ENCODE peak calls at places on chromosomes 11 and 22, in nine cellular contexts. I is endodermal cell; P is MG63; G is AG04450; W is CD8-positive, alpha-beta T cell; S is brain microvascular endothelial cell; O is IMR-90; H is gastrocnemius medialis; E is left ventricle myocardium inferior. A is an unnamed sample.

GRCh38 chr22:46813816-46814597 is 51.6 kb downstream of the TBC1D22A start:
- DNase-seq in I (no peak), P (peak; percentile 54), G (no peak), W (no peak), S (peak; percentile 67), O (peak; percentile 61), H (no peak), E (no peak), A (no peak)

GRCh38 chr11:111426615-111427014 is 47.5 kb upstream of the POU2AF1 start:
- DNase-seq in I (peak; percentile 30), P (no peak), G (no peak), W (no peak), S (no peak), O (no peak), H (no peak), E (no peak), A (no peak)

GRCh38 chr11:773830-774229 is 3.5 kb downstream of the GATD1 start:
- DNase-seq in I (no peak), P (no peak), G (no peak), W (no peak), S (no peak), O (no peak), H (no peak), E (no peak), A (no peak)

GRCh38 chr11:19232910-19233503 is 7.7 kb downstream of the E2F8 start:
- DNase-seq in I (no peak), P (peak; percentile 51), G (peak; percentile 48), W (no peak), S (peak; percentile 60), O (peak; percentile 87), H (no peak), E (no peak), A (no peak)

GRCh38 chr22:25987948-25988347 is 181.3 kb upstream of the SEZ6L start:
- DNase-seq in I (no peak), P (no peak), G (no peak), W (no peak), S (no peak), O (no peak), H (no peak), E (no peak), A (peak; percentile 62)

GRCh38 chr22:45828836-45829235 is 148.1 kb downstream of the WNT7B start:
- DNase-seq in I (no peak), P (no peak), G (no peak), W (no peak), S (no peak), O (peak; percentile 13), H (no peak), E (no peak), A (no peak)

GRCh38 chr22:44094751-44095302 is 70.7 kb downstream of the PARVB start:
- DNase-seq in I (no peak), P (no peak), G (no peak), W (no peak), S (no peak), O (no peak), H (no peak), E (no peak), A (no peak)

GRCh38 chr11:4704054-4704789 is at the start of gene MMP26:
- DNase-seq in I (peak; percentile 75), P (no peak), G (no peak), W (no peak), S (no peak), O (no peak), H (no peak), E (no peak), A (no peak)

GRCh38 chr22:20083157-20083890 is 3.3 kb downstream of the DGCR8 start:
- DNase-seq in I (peak; percentile 68), P (no peak), G (no peak), W (no peak), S (no peak), O (no peak), H (no peak), E (no peak), A (no peak)

GRCh38 chr11:101706541-101706940 is 122.7 kb upstream of the TRPC6 start:
- DNase-seq in I (no peak), P (no peak), G (peak; percentile 20), W (no peak), S (peak; percentile 17), O (peak; percentile 83), H (no peak), E (no peak), A (no peak)

GRCh38 chr22:47552541-47553205 is 790.2 kb downstream of the TBC1D22A start:
- DNase-seq in I (no peak), P (no peak), G (no peak), W (peak; percentile 23), S (no peak), O (no peak), H (no peak), E (no peak), A (no peak)

GRCh38 chr11:62599909-62600308 is 1.8 kb downstream of the MTA2 start:
- DNase-seq in I (peak; percentile 50), P (no peak), G (no peak), W (no peak), S (no peak), O (no peak), H (no peak), E (no peak), A (no peak)
- H3K4me3 ChIP-seq in I (peak overlapping the region; percentile 96), P (peak overlapping the region; percentile 91), G (peak overlapping the region; percentile 80), W (peak overlapping the region; percentile 62), S (peak overlapping the region; percentile 93), O (peak overlapping the region; percentile 87), H (peak overlapping the region; percentile 97), E (peak overlapping the region; percentile 80), A (peak overlapping the region; percentile 89)

GRCh38 chr11:121445071-121445768 is 6.9 kb upstream of the SORL1 start:
- DNase-seq in I (no peak), P (no peak), G (no peak), W (no peak), S (no peak), O (no peak), H (no peak), E (no peak), A (no peak)
- H3K4me3 ChIP-seq in I (no peak overlapping the region), P (no peak overlapping the region), G (no peak overlapping the region), W (no peak overlapping the region), S (no peak overlapping the region), O (no peak overlapping the region), H (no peak overlapping the region), E (no peak overlapping the region), A (no peak overlapping the region)

GRCh38 chr11:99069831-99070444 is 49.2 kb downstream of the CNTN5 start:
- DNase-seq in I (peak; percentile 80), P (peak; percentile 56), G (no peak), W (no peak), S (peak; percentile 26), O (no peak), H (no peak), E (no peak), A (no peak)
- H3K4me3 ChIP-seq in I (no peak overlapping the region), P (peak overlapping the region; percentile 60), G (peak overlapping the region; percentile 23), W (peak overlapping the region; percentile 5), S (peak overlapping the region; percentile 62), O (peak overlapping the region; percentile 45), H (peak overlapping the region; percentile 33), E (peak overlapping the region; percentile 57), A (no peak overlapping the region)

GRCh38 chr11:33018840-33019239 is 3.2 kb downstream of the DEPDC7 start:
- DNase-seq in I (no peak), P (no peak), G (no peak), W (no peak), S (no peak), O (no peak), H (no peak), E (no peak), A (no peak)

GRCh38 chr11:33017478-33017877 is 1.8 kb downstream of the DEPDC7 start:
- DNase-seq in I (no peak), P (no peak), G (no peak), W (no peak), S (no peak), O (no peak), H (no peak), E (no peak), A (no peak)

GRCh38 chr11:33018005-33018404 is 2.3 kb downstream of the DEPDC7 start:
- DNase-seq in I (no peak), P (no peak), G (no peak), W (no peak), S (no peak), O (no peak), H (no peak), E (no peak), A (no peak)

GRCh38 chr11:33015621-33016551 is at the start of gene DEPDC7:
- DNase-seq in I (peak; percentile 97), P (peak; percentile 83), G (peak; percentile 67), W (peak; percentile 87), S (peak; percentile 89), O (peak; percentile 82), H (peak; percentile 74), E (peak; percentile 84), A (no peak)

GRCh38 chr11:33016654-33017053 is 976 bp downstream of the DEPDC7 start:
- DNase-seq in I (no peak), P (no peak), G (no peak), W (no peak), S (no peak), O (no peak), H (no peak), E (no peak), A (no peak)
- H3K4me3 ChIP-seq in I (peak overlapping the region; percentile 77), P (peak overlapping the region; percentile 59), G (peak overlapping the region; percentile 77), W (no peak overlapping the region), S (peak overlapping the region; percentile 66), O (peak overlapping the region; percentile 66), H (peak overlapping the region; percentile 65), E (peak overlapping the region; percentile 69), A (no peak overlapping the region)

GRCh38 chr11:133946018-133946417 is 10.8 kb downstream of the IGSF9B start:
- DNase-seq in I (no peak), P (no peak), G (no peak), W (no peak), S (no peak), O (no peak), H (no peak), E (no peak), A (no peak)
- H3K4me3 ChIP-seq in I (no peak overlapping the region), P (no peak overlapping the region), G (no peak overlapping the region), W (peak overlapping the region; percentile 42), S (no peak overlapping the region), O (no peak overlapping the region), H (no peak overlapping the region), E (peak overlapping the region; percentile 49), A (no peak overlapping the region)

DNA sequence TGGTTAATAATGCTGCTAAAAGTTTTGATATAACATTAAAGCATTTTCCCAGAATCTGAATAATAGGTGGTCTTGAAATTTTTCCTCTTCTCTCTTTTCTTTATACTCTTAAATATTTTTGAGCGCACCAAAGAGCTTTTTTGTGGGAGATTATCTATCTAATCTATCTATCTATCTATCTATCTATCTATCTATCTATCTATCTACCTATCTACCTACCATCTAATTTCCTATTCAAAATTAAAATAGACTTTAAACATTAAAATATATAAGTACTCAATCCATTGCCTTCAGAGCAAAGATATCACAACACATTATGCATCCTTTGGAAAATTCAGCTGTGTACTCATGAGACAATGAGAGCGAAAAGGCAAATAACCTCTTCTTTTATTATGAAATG is 55.8 kb downstream of the ELMOD1 start:
- DNase-seq in I (no peak), P (no peak), G (no peak), W (no peak), S (no peak), O (no peak), H (no peak), E (no peak), A (no peak)
- H3K4me3 ChIP-seq in I (no peak overlapping the region), P (no peak overlapping the region), G (no peak overlapping the region), W (no peak overlapping the region), S (no peak overlapping the region), O (no peak overlapping the region), H (no peak overlapping the region), E (no peak overlapping the region), A (no peak overlapping the region)

DNA sequence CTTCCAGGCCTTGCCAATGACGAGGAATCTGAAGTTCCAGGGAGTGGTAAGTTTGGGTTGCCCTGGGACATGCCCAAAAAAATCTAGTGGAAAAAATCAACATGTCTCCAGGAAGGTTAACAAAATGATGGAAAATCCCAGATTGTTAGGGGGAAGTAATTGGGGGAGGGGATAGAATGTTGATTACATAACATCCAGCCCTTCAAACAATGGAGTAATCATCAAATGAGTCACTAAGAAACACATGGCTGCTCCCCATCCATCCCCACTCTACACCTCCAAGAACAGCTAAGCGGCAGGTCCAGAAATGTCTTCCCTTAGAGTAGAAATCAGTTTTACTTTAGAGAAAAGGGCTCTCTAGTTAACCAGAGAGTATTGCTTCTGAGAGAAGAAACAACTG is 94.9 kb downstream of the ETS1 start:
- DNase-seq in I (no peak), P (no peak), G (no peak), W (no peak), S (no peak), O (peak; percentile 67), H (no peak), E (no peak), A (no peak)
- H3K4me3 ChIP-seq in I (no peak overlapping the region), P (no peak overlapping the region), G (no peak overlapping the region), W (peak overlapping the region; percentile 8), S (no peak overlapping the region), O (no peak overlapping the region), H (no peak overlapping the region), E (no peak overlapping the region), A (no peak overlapping the region)